ENCODE peak calls at places on chromosomes 7 and 10, in seven cellular contexts. J, R, M, V, L, Z and D are unnamed samples.

GRCh38 chr7:44065431-44066110 is at the start of gene PGAM2:
- DNase-seq in J (no peak), R (no peak), M (no peak), V (peak), L (no peak), Z (peak), D (no peak)

GRCh38 chr7:87876040-87876758 is at the start of the genes DBF4 and SLC25A40:
- DNase-seq in J (peak), R (peak), M (peak), V (peak), L (peak), Z (peak), D (peak)

GRCh38 chr7:4631664-4632171 is 50.4 kb upstream of the FOXK1 start:
- DNase-seq in J (peak), R (peak), M (peak), V (peak), L (no peak), Z (peak), D (peak)

GRCh38 chr7:46725838-46726237 is 804.8 kb upstream of the IGFBP3 start:
- DNase-seq in J (no peak), R (no peak), M (no peak), V (no peak), L (no peak), Z (no peak), D (no peak)

GRCh38 chr7:141676618-141677017 is 25.3 kb downstream of the DENND11 start:
- DNase-seq in J (no peak), R (no peak), M (no peak), V (no peak), L (no peak), Z (no peak), D (no peak)

GRCh38 chr7:35725280-35725680 is 30.3 kb upstream of the HERPUD2 start:
- DNase-seq in J (no peak), R (peak), M (no peak), V (no peak), L (peak), Z (no peak), D (peak)

GRCh38 chr7:135386776-135387175 is 123.1 kb downstream of the CNOT4 start:
- DNase-seq in J (no peak), R (no peak), M (peak), V (no peak), L (no peak), Z (no peak), D (no peak)

GRCh38 chr7:17584822-17585221 is 286.4 kb downstream of the AHR start:
- DNase-seq in J (no peak), R (no peak), M (no peak), V (no peak), L (no peak), Z (no peak), D (no peak)

GRCh38 chr7:79182283-79182682 is 271.2 kb downstream of the MAGI2 start:
- DNase-seq in J (no peak), R (no peak), M (no peak), V (no peak), L (no peak), Z (no peak), D (no peak)

GRCh38 chr7:101678713-101679112 is 49.6 kb upstream of the MYL10 start:
- DNase-seq in J (no peak), R (no peak), M (no peak), V (no peak), L (no peak), Z (no peak), D (no peak)

GRCh38 chr7:139958599-139959380 is 104.0 kb downstream of the PARP12 start:
- DNase-seq in J (no peak), R (no peak), M (no peak), V (no peak), L (no peak), Z (no peak), D (no peak)

GRCh38 chr10:132647424-132647823 is 109.8 kb downstream of the INPP5A start:
- DNase-seq in J (no peak), R (no peak), M (no peak), V (peak), L (no peak), Z (no peak), D (no peak)

GRCh38 chr7:155233703-155234492 is 63.8 kb upstream of the INSIG1 start:
- DNase-seq in J (no peak), R (no peak), M (no peak), V (no peak), L (no peak), Z (no peak), D (no peak)

GRCh38 chr7:120060283-120060682 is 212.7 kb upstream of the KCND2 start:
- DNase-seq in J (no peak), R (no peak), M (no peak), V (no peak), L (no peak), Z (no peak), D (no peak)

GRCh38 chr7:107643938-107644703 is 16.5 kb upstream of the SLC26A4 start:
- DNase-seq in J (no peak), R (no peak), M (no peak), V (no peak), L (no peak), Z (no peak), D (no peak)

GRCh38 chr10:70893227-70894006 is 5.1 kb upstream of the PCBD1 start:
- DNase-seq in J (no peak), R (no peak), M (no peak), V (no peak), L (no peak), Z (no peak), D (no peak)

GRCh38 chr7:88015309-88015708 is 81.3 kb downstream of the ADAM22 start:
- DNase-seq in J (no peak), R (no peak), M (no peak), V (no peak), L (no peak), Z (no peak), D (no peak)

GRCh38 chr7:75045881-75046280 is 27.7 kb downstream of the RCC1L start:
- DNase-seq in J (no peak), R (no peak), M (no peak), V (no peak), L (no peak), Z (no peak), D (no peak)

GRCh38 chr7:100584677-100585510 is 1.0 kb downstream of the LRCH4 start:
- DNase-seq in J (no peak), R (peak), M (no peak), V (peak), L (no peak), Z (no peak), D (peak)

GRCh38 chr7:151251926-151252835 is 3.7 kb upstream of the SMARCD3 start:
- DNase-seq in J (no peak), R (peak), M (peak), V (peak), L (no peak), Z (peak), D (no peak)

GRCh38 chr10:132186488-132187413 is at the start of gene DPYSL4:
- DNase-seq in J (no peak), R (peak), M (peak), V (no peak), L (no peak), Z (peak), D (no peak)

GRCh38 chr10:624605-625334 is 64.7 kb downstream of the DIP2C start:
- DNase-seq in J (no peak), R (peak), M (peak), V (peak), L (no peak), Z (no peak), D (peak)

GRCh38 chr7:101108330-101108857 is 18.5 kb upstream of the SERPINE1 start:
- DNase-seq in J (no peak), R (no peak), M (no peak), V (no peak), L (peak), Z (no peak), D (peak)

GRCh38 chr10:48526371-48526821 is 78.5 kb downstream of the ARHGAP22 start:
- DNase-seq in J (no peak), R (no peak), M (no peak), V (no peak), L (no peak), Z (no peak), D (no peak)

GRCh38 chr10:17056781-17057191 is 72.8 kb downstream of the CUBN start:
- DNase-seq in J (no peak), R (no peak), M (no peak), V (no peak), L (no peak), Z (no peak), D (no peak)

GRCh38 chr10:110993024-110993693 is 73.8 kb downstream of the SHOC2 start:
- DNase-seq in J (no peak), R (no peak), M (no peak), V (no peak), L (peak), Z (no peak), D (no peak)

GRCh38 chr7:100080895-100081534 is 508 bp downstream of the ZNF3 start:
- DNase-seq in J (no peak), R (peak), M (no peak), V (no peak), L (no peak), Z (no peak), D (peak)

GRCh38 chr7:130205084-130205947 is at the start of gene TMEM209:
- DNase-seq in J (peak), R (peak), M (peak), V (peak), L (peak), Z (peak), D (peak)

GRCh38 chr7:29177963-29178612 is 16.5 kb upstream of the CHN2 start:
- DNase-seq in J (no peak), R (no peak), M (no peak), V (no peak), L (no peak), Z (no peak), D (no peak)

GRCh38 chr7:151897951-151898686 is 21.2 kb upstream of the PRKAG2 start:
- DNase-seq in J (no peak), R (no peak), M (no peak), V (no peak), L (no peak), Z (no peak), D (no peak)

GRCh38 chr7:99324966-99325596 is 617 bp upstream of the ARPC1A start:
- DNase-seq in J (no peak), R (no peak), M (peak), V (no peak), L (no peak), Z (no peak), D (no peak)

GRCh38 chr7:111835066-111835465 is 272.8 kb upstream of the IMMP2L start:
- DNase-seq in J (no peak), R (no peak), M (no peak), V (no peak), L (no peak), Z (no peak), D (no peak)
- TF ChIP-seq SP1 in J (no peak), R (no peak), M (no peak), V (no peak), L (no peak), Z (no peak), D (no peak)

GRCh38 chr10:124526621-124527267 is 65.1 kb downstream of the LHPP start:
- DNase-seq in J (no peak), R (no peak), M (no peak), V (no peak), L (no peak), Z (no peak), D (no peak)
- TF ChIP-seq SP1 in J (no peak), R (no peak), M (no peak), V (no peak), L (no peak), Z (no peak), D (no peak)

GRCh38 chr10:75617485-75618155 is 186.2 kb downstream of the LRMDA start:
- DNase-seq in J (no peak), R (no peak), M (no peak), V (no peak), L (no peak), Z (no peak), D (no peak)

GRCh38 chr10:75619636-75620035 is 188.2 kb downstream of the LRMDA start:
- DNase-seq in J (no peak), R (no peak), M (no peak), V (no peak), L (no peak), Z (no peak), D (no peak)

GRCh38 chr10:75624632-75625031 is 193.2 kb downstream of the LRMDA start:
- DNase-seq in J (no peak), R (no peak), M (no peak), V (no peak), L (no peak), Z (no peak), D (no peak)

GRCh38 chr10:75622503-75622902 is 191.1 kb downstream of the LRMDA start:
- DNase-seq in J (no peak), R (no peak), M (no peak), V (no peak), L (no peak), Z (no peak), D (no peak)

DNA sequence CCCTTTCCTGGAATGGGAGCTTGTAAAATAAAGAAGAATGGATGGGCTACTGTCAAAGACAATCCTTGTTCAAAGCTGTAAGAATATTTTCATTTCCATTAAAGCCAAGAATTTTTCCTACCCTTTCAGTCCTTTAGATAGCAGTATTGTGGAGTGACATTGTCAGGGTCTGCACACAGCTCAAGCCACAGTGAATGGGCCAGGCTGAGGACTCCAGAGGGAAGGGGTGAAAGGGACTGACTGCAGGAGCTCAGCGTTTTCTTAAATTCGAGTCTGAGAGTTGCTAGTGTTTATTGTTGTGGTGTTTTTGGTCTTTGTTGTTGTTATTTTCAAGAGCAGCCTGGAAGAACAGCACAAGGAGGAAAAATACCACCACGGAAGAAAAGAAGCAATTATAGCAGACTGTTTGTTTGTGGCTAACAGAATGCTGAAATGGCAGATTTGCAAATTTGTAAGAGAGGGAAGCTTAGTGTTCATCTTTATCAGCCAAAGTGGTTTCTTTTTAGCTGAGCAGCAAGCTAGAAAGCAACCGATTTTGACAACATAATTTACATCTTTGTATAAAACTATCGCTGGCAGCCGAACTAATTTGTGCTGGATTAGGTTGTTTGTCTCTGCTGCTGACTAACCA is 192.0 kb downstream of the LRMDA start:
- DNase-seq in J (no peak), R (no peak), M (no peak), V (no peak), L (no peak), Z (no peak), D (no peak)
- TF ChIP-seq SP1 in J (no peak), R (no peak), M (no peak), V (no peak), L (no peak), Z (no peak), D (no peak)

GRCh38 chr10:76035010-76035727 is 603.7 kb downstream of the LRMDA start:
- DNase-seq in J (no peak), R (no peak), M (no peak), V (no peak), L (no peak), Z (no peak), D (no peak)

GRCh38 chr10:76032442-76033039 is 601.1 kb downstream of the LRMDA start:
- DNase-seq in J (no peak), R (no peak), M (no peak), V (no peak), L (no peak), Z (no peak), D (no peak)

GRCh38 chr10:76031769-76032441 is 600.5 kb downstream of the LRMDA start:
- DNase-seq in J (no peak), R (no peak), M (no peak), V (no peak), L (no peak), Z (no peak), D (no peak)

GRCh38 chr10:76034236-76035009 is 603.0 kb downstream of the LRMDA start:
- DNase-seq in J (no peak), R (no peak), M (no peak), V (no peak), L (no peak), Z (no peak), D (no peak)

GRCh38 chr10:76033457-76034196 is 602.2 kb downstream of the LRMDA start:
- DNase-seq in J (no peak), R (no peak), M (no peak), V (no peak), L (peak), Z (no peak), D (peak)
- TF ChIP-seq SP1 in J (no peak), R (no peak), M (no peak), V (no peak), L (no peak), Z (no peak), D (no peak)

GRCh38 chr7:2038876-2039728 is 193.6 kb downstream of the MAD1L1 start:
- DNase-seq in J (no peak), R (no peak), M (no peak), V (peak), L (no peak), Z (no peak), D (no peak)
- TF ChIP-seq SP1 in J (no peak), R (no peak), M (no peak), V (no peak), L (no peak), Z (no peak), D (no peak)